ENCODE peak calls at places on chromosome 13, in five cellular contexts. D is germinal center; I is neural crest cell; X is stimulated activated CD8-positive, alpha-beta memory T cell treated with anti-CD3 and anti-CD28 coated beads, Interleukin-2, amount 100 ng/mL, for 1 hour; N is T-helper 1 cell. E is an unnamed sample.

GRCh38 chr13:101190337-101190736 is 226.0 kb downstream of the NALCN start:
- DNase-seq in D (no peak), I (no peak), N (no peak), X (no peak), E (no peak)

GRCh38 chr13:97719759-97720158 is 233.7 kb upstream of the IPO5 start:
- DNase-seq in X (no peak), N (no peak), I (no peak), D (no peak), E (no peak)

GRCh38 chr13:114263590-114263989 is 17.8 kb upstream of the UPF3A start:
- DNase-seq in N (no peak), D (no peak), I (no peak), X (no peak), E (peak)

GRCh38 chr13:50831510-50831909 is 12.0 kb downstream of the DLEU7 start:
- DNase-seq in X (no peak), D (no peak), I (no peak), N (no peak), E (no peak)

GRCh38 chr13:28532226-28533048 is 37.5 kb upstream of the FLT1 start:
- DNase-seq in N (no peak), I (peak), D (no peak), X (no peak), E (no peak)

GRCh38 chr13:34174671-34175145 is 356.8 kb downstream of the RFC3 start:
- DNase-seq in N (no peak), X (no peak), I (no peak), D (no peak), E (no peak)

GRCh38 chr13:30776661-30777060 is 41.3 kb downstream of the ALOX5AP start:
- DNase-seq in D (no peak), X (no peak), N (no peak), I (no peak), E (no peak)

GRCh38 chr13:111216166-111216960 is 101.3 kb downstream of the ARHGEF7 start:
- DNase-seq in N (peak), D (peak), X (peak), I (no peak), E (peak)

GRCh38 chr13:75830842-75831241 is 194.7 kb downstream of the LMO7 start:
- DNase-seq in X (no peak), N (no peak), I (no peak), D (no peak), E (no peak)

GRCh38 chr13:50691176-50691681 is 152.3 kb downstream of the DLEU7 start:
- DNase-seq in I (no peak), D (no peak), X (no peak), N (no peak), E (no peak)

GRCh38 chr13:30033681-30034447 is 183.4 kb upstream of the UBL3 start:
- DNase-seq in I (no peak), N (no peak), D (no peak), X (no peak), E (no peak)

GRCh38 chr13:109155301-109155761 is 525.9 kb downstream of the MYO16 start:
- DNase-seq in I (no peak), N (no peak), X (no peak), D (no peak), E (no peak)

GRCh38 chr13:34176636-34177035 is 358.7 kb downstream of the RFC3 start:
- DNase-seq in X (no peak), I (no peak), N (no peak), D (no peak), E (no peak)

GRCh38 chr13:48653074-48654054 is at the start of gene CYSLTR2:
- DNase-seq in N (peak), I (no peak), D (no peak), X (no peak), E (no peak)

GRCh38 chr13:102286326-102286725 is 115.5 kb downstream of the FGF14 start:
- DNase-seq in N (no peak), I (no peak), D (no peak), X (no peak), E (no peak)